ENCODE peak calls at places on chromosomes 1 and 21, in eight cellular contexts. U is body of pancreas, K is stomach, E is Peyer's patch, A is sigmoid colon, Z is adrenal gland, P is heart left ventricle, M is tibial nerve. H is an unnamed sample.
A peak's percentile ranks its signal among the peaks of the same experiment; 100 is the strongest.

GRCh38 chr1:60826320-60827094 is 255.9 kb upstream of the NFIA start:
- DNase-seq in M (no peak), P (no peak), Z (no peak), K (no peak), A (no peak), E (no peak), U (no peak), H (no peak)

GRCh38 chr1:46248122-46248920 is 758 bp downstream of the RAD54L start:
- DNase-seq in U (peak; percentile 34), K (peak; percentile 52), M (no peak), P (no peak), E (peak; percentile 54), Z (peak; percentile 47), A (peak; percentile 69), H (no peak)

GRCh38 chr1:65469889-65470340 is 49.4 kb downstream of the LEPR start:
- DNase-seq in A (no peak), Z (no peak), M (no peak), K (no peak), E (no peak), P (peak; percentile 16), U (no peak), H (no peak)

GRCh38 chr21:33824156-33824941 is 91.3 kb downstream of the ATP5PO start:
- DNase-seq in K (no peak), A (no peak), P (no peak), U (no peak), M (no peak), E (no peak), Z (no peak), H (no peak)

GRCh38 chr1:21703318-21703963 is 34.3 kb upstream of the RAP1GAP start:
- DNase-seq in Z (peak; percentile 65), P (no peak), E (no peak), U (no peak), K (no peak), M (no peak), A (no peak), H (no peak)

GRCh38 chr21:35458406-35458805 is 409.3 kb upstream of the RUNX1 start:
- DNase-seq in Z (no peak), M (no peak), U (no peak), K (no peak), A (no peak), P (no peak), E (no peak), H (no peak)

GRCh38 chr1:200130552-200130951 is 103.0 kb downstream of the NR5A2 start:
- DNase-seq in P (no peak), K (no peak), E (no peak), U (peak; percentile 39), A (no peak), Z (no peak), M (no peak), H (no peak)

GRCh38 chr1:87826639-87827345 is 498.1 kb downstream of the LMO4 start:
- DNase-seq in Z (peak; percentile 36), U (peak; percentile 12), M (peak; percentile 14), E (peak; percentile 67), A (peak; percentile 67), K (no peak), P (peak; percentile 69), H (no peak)

GRCh38 chr1:50271337-50271736 is 151.9 kb downstream of the DMRTA2 start:
- DNase-seq in E (no peak), Z (no peak), A (no peak), K (no peak), U (no peak), P (no peak), M (no peak), H (no peak)

GRCh38 chr1:1554926-1555915 is 14.8 kb upstream of the TMEM240 start:
- DNase-seq in Z (peak; percentile 82), P (no peak), K (no peak), A (no peak), M (no peak), U (no peak), E (no peak), H (no peak)

GRCh38 chr1:244325056-244325764 is 126.5 kb downstream of the ADSS2 start:
- DNase-seq in P (no peak), E (peak; percentile 66), U (no peak), Z (no peak), A (no peak), K (peak; percentile 43), M (no peak), H (no peak)

GRCh38 chr1:55474168-55474786 is 259.1 kb upstream of the USP24 start:
- DNase-seq in U (no peak), P (no peak), A (no peak), E (no peak), K (no peak), Z (no peak), M (no peak), H (no peak)

GRCh38 chr1:160123726-160124125 is 8.2 kb downstream of the ATP1A2 start:
- DNase-seq in A (no peak), M (no peak), K (no peak), Z (no peak), U (no peak), P (no peak), E (no peak), H (no peak)

GRCh38 chr1:160127381-160127780 is 11.8 kb downstream of the ATP1A2 start:
- DNase-seq in Z (no peak), U (no peak), K (no peak), M (no peak), A (no peak), E (no peak), P (no peak), H (no peak)

GRCh38 chr1:160122978-160123495 is 7.5 kb downstream of the ATP1A2 start:
- DNase-seq in A (no peak), P (no peak), M (no peak), U (no peak), Z (no peak), E (no peak), K (no peak), H (no peak)

GRCh38 chr1:160125761-160126160 is 10.2 kb downstream of the ATP1A2 start:
- DNase-seq in K (no peak), Z (no peak), E (no peak), A (peak; percentile 22), P (no peak), U (no peak), M (no peak), H (no peak)

GRCh38 chr1:160124709-160125478 is 9.3 kb downstream of the ATP1A2 start:
- DNase-seq in E (no peak), U (no peak), M (no peak), Z (peak; percentile 78), A (no peak), P (peak; percentile 25), K (no peak), H (no peak)
- TF ChIP-seq CTCF in E (no peak), U (no peak), M (no peak), Z (peak; percentile 5), A (no peak), P (no peak), K (no peak), H (no peak)

GRCh38 chr1:173856014-173856413 is 11.8 kb downstream of the GAS5 start:
- DNase-seq in P (no peak), Z (no peak), M (no peak), A (no peak), U (no peak), K (no peak), E (no peak), H (no peak)

GRCh38 chr1:173860065-173860464 is 7.7 kb downstream of the GAS5 start:
- DNase-seq in E (no peak), A (no peak), K (no peak), Z (no peak), P (no peak), U (no peak), M (no peak), H (no peak)

GRCh38 chr1:173857363-173857917 is 10.3 kb downstream of the GAS5 start:
- DNase-seq in E (no peak), Z (no peak), U (no peak), P (no peak), M (no peak), A (no peak), K (no peak), H (no peak)

GRCh38 chr1:173853074-173853473 is 14.7 kb downstream of the GAS5 start:
- DNase-seq in M (no peak), A (no peak), E (no peak), K (no peak), U (no peak), P (no peak), Z (no peak), H (no peak)

DNA sequence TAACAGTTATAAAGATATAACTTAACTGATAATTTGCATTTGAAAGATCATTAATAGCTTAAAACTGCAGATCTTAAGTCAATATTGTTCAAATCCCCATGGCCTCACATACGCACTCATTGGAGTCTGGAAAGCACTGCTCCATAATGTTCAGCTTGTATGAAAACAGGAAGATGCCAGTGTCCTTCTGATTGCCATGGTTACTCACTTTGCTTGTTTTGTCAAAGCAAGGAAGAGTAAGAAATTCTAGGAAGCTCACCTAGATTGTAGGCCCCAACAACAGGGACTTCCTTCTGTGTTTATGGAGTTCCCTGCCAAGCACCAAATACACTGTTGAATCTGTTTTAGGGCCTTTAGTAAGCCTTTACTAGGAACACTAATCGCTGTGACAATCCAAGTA is 10.9 kb downstream of the GAS5 start:
- DNase-seq in M (no peak), K (no peak), P (no peak), Z (no peak), E (no peak), U (no peak), A (no peak), H (no peak)
- H3K36me3 ChIP-seq in M (peaks cover 82% of the 10 kb centered on the region), K (peaks cover 91% of the 10 kb centered on the region), P (peaks cover 82% of the 10 kb centered on the region), Z (peaks cover 32% of the 10 kb centered on the region), E (no peaks in the 10 kb centered on the region), U (peaks cover 5% of the 10 kb centered on the region), A (peaks cover 4% of the 10 kb centered on the region), H (no peaks in the 10 kb centered on the region)

DNA sequence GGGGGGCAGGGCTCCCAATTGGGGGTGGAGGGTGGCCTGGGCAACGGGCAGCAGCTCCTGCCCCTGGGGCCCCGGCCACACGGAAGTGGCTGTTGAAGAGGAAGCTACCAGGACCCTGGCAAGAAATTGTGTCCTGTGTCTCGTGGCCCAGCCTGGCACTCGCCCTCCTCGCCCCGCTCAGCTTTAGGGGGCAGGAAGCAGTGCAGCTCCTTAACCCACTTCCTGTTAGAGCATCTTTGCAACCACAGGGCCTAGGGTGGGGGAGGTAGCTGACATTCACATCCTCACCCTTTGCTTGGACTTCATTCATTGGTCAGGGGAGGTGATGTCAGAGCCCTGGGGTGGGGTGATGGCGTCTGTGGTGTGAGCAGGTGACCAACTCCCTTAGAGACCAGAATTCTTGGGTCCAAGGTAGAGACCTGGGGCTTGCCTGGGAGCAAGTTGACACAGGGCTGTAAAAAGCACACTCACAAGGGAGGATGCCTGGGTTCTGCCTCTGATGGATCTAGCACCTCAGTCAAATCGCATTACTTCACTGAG is at the start of gene ARHGAP30:
- DNase-seq in M (peak; percentile 16), U (peak; percentile 38), P (peak; percentile 65), A (peak; percentile 83), K (peak; percentile 60), E (peak; percentile 95), Z (peak; percentile 64), H (no peak)
- TF ChIP-seq POLR2A in M (peak; percentile 32), U (peak; percentile 26), P (no peak), A (no peak), K (no peak), E (no peak), Z (peak; percentile 20), H (no peak)

DNA sequence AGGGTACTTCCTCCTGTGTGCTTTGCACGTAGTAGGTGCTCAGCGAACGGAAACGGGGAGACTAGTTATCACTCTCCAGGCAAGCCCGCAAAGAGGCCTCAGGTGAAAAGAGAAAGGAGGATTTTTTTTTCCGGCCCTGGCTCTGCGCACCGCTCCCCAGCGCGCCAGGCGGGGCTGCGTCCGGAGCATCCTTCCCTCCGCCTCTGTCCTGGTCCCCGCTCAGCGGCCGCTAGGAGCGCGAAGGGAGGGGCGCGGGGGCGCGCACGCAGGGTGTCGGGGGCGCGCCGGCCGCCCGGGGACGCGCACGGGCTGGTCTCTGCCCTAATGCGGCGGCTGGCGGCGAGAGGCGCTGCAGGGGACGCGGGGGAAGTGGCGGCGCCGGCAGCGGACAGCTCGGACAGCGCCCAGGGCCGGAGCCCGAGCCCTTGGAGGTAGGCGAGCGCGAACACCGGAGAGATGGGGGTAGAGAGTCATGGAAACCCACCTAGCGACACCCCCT is 42.3 kb upstream of the NFASC start:
- DNase-seq in E (peak; percentile 69), P (peak; percentile 77), A (peak; percentile 90), Z (peak; percentile 69), M (peak; percentile 20), U (peak; percentile 62), K (peak; percentile 48), H (no peak)
- TF ChIP-seq CTCF in E (no peak), P (peak; percentile 44), A (no peak), Z (no peak), M (peak; percentile 16), U (peak; percentile 28), K (no peak), H (peak; percentile 37)

H was measured in prostate gland.